ENCODE peak calls at places on chromosome 14, in ten cellular contexts. One of them, this sample, is unnamed.

GRCh38 chr14:56175773-56176172 is 57.6 kb downstream of the PELI2 start:
- DNase-seq in HepG2: no peak
- DNase-seq in vagina: no peak
- DNase-seq in transverse colon: no peak
- DNase-seq in tibial nerve: no peak
- DNase-seq in stomach: no peak
- DNase-seq in testis: no peak
- DNase-seq in body of pancreas: no peak
- DNase-seq in A549: no peak
- DNase-seq in Peyer's patch: no peak
- DNase-seq in this sample: no peak

GRCh38 chr14:76375484-76375883 is 453 bp upstream of the ESRRB start:
- DNase-seq in HepG2: no peak
- DNase-seq in vagina: no peak
- DNase-seq in transverse colon: no peak
- DNase-seq in tibial nerve: no peak
- DNase-seq in stomach: no peak
- DNase-seq in testis: no peak
- DNase-seq in body of pancreas: no peak
- DNase-seq in A549: no peak
- DNase-seq in Peyer's patch: no peak
- DNase-seq in this sample: no peak

GRCh38 chr14:92105073-92105844 is 1.1 kb downstream of the ATXN3 start:
- DNase-seq in HepG2: no peak
- DNase-seq in vagina: no peak
- DNase-seq in transverse colon: no peak
- DNase-seq in tibial nerve: no peak
- DNase-seq in stomach: no peak
- DNase-seq in testis: no peak
- DNase-seq in body of pancreas: no peak
- DNase-seq in A549: no peak
- DNase-seq in Peyer's patch: no peak
- DNase-seq in this sample: no peak

GRCh38 chr14:60111732-60112131 is 20.0 kb downstream of the PCNX4 start:
- DNase-seq in HepG2: no peak
- DNase-seq in vagina: no peak
- DNase-seq in transverse colon: no peak
- DNase-seq in tibial nerve: no peak
- DNase-seq in stomach: no peak
- DNase-seq in testis: no peak
- DNase-seq in body of pancreas: no peak
- DNase-seq in A549: no peak
- DNase-seq in Peyer's patch: no peak
- DNase-seq in this sample: no peak

GRCh38 chr14:57362356-57362755 is 28.0 kb upstream of the NAA30 start:
- DNase-seq in HepG2: peak; percentile 42
- DNase-seq in vagina: no peak
- DNase-seq in transverse colon: no peak
- DNase-seq in tibial nerve: no peak
- DNase-seq in stomach: no peak
- DNase-seq in testis: no peak
- DNase-seq in body of pancreas: no peak
- DNase-seq in A549: no peak
- DNase-seq in Peyer's patch: no peak
- DNase-seq in this sample: no peak

GRCh38 chr14:35865611-35866010 is 39.5 kb downstream of the BRMS1L start:
- DNase-seq in HepG2: no peak
- DNase-seq in vagina: no peak
- DNase-seq in transverse colon: no peak
- DNase-seq in tibial nerve: no peak
- DNase-seq in stomach: no peak
- DNase-seq in testis: no peak
- DNase-seq in body of pancreas: no peak
- DNase-seq in A549: no peak
- DNase-seq in Peyer's patch: no peak
- DNase-seq in this sample: no peak

GRCh38 chr14:80930836-80931389 is 10.6 kb downstream of the CEP128 start:
- DNase-seq in HepG2: no peak
- DNase-seq in vagina: no peak
- DNase-seq in transverse colon: peak; percentile 33
- DNase-seq in tibial nerve: no peak
- DNase-seq in stomach: no peak
- DNase-seq in testis: no peak
- DNase-seq in body of pancreas: no peak
- DNase-seq in A549: peak; percentile 3
- DNase-seq in Peyer's patch: no peak
- DNase-seq in this sample: peak; percentile 73

GRCh38 chr14:61568572-61569011 is 126.7 kb upstream of the HIF1A start:
- DNase-seq in HepG2: no peak
- DNase-seq in vagina: no peak
- DNase-seq in transverse colon: peak; percentile 69
- DNase-seq in tibial nerve: no peak
- DNase-seq in stomach: peak; percentile 72
- DNase-seq in testis: no peak
- DNase-seq in body of pancreas: peak; percentile 70
- DNase-seq in A549: no peak
- DNase-seq in Peyer's patch: peak; percentile 65
- DNase-seq in this sample: no peak

GRCh38 chr14:90819734-90820393 is 3.6 kb upstream of the TTC7B start:
- DNase-seq in HepG2: no peak
- DNase-seq in vagina: no peak
- DNase-seq in transverse colon: no peak
- DNase-seq in tibial nerve: no peak
- DNase-seq in stomach: peak; percentile 47
- DNase-seq in testis: no peak
- DNase-seq in body of pancreas: no peak
- DNase-seq in A549: no peak
- DNase-seq in Peyer's patch: no peak
- DNase-seq in this sample: no peak

GRCh38 chr14:102079700-102079979 is 7.2 kb downstream of the HSP90AA1 start:
- DNase-seq in HepG2: no peak
- DNase-seq in vagina: no peak
- DNase-seq in transverse colon: no peak
- DNase-seq in tibial nerve: no peak
- DNase-seq in stomach: no peak
- DNase-seq in testis: no peak
- DNase-seq in body of pancreas: no peak
- DNase-seq in A549: no peak
- DNase-seq in Peyer's patch: no peak
- DNase-seq in this sample: peak; percentile 13
- TF ChIP-seq POLR2A in HepG2: peak; percentile 1
- TF ChIP-seq POLR2A in vagina: no peak
- TF ChIP-seq POLR2A in transverse colon: no peak
- TF ChIP-seq POLR2A in tibial nerve: no peak
- TF ChIP-seq POLR2A in stomach: no peak
- TF ChIP-seq POLR2A in testis: no peak
- TF ChIP-seq POLR2A in body of pancreas: no peak
- TF ChIP-seq POLR2A in A549: no peak
- TF ChIP-seq POLR2A in Peyer's patch: no peak
- TF ChIP-seq POLR2A in this sample: no peak

GRCh38 chr14:22650960-22651521 is 6.9 kb upstream of the OR6J1 start:
- DNase-seq in HepG2: no peak
- DNase-seq in vagina: peak; percentile 16
- DNase-seq in transverse colon: no peak
- DNase-seq in tibial nerve: no peak
- DNase-seq in stomach: no peak
- DNase-seq in testis: no peak
- DNase-seq in body of pancreas: no peak
- DNase-seq in A549: peak; percentile 60
- DNase-seq in Peyer's patch: no peak
- DNase-seq in this sample: peak; percentile 11
- TF ChIP-seq POLR2A in HepG2: peak; percentile 69
- TF ChIP-seq POLR2A in vagina: no peak
- TF ChIP-seq POLR2A in transverse colon: no peak
- TF ChIP-seq POLR2A in tibial nerve: no peak
- TF ChIP-seq POLR2A in stomach: no peak
- TF ChIP-seq POLR2A in testis: no peak
- TF ChIP-seq POLR2A in body of pancreas: no peak
- TF ChIP-seq POLR2A in A549: peak; percentile 77
- TF ChIP-seq POLR2A in Peyer's patch: no peak
- TF ChIP-seq POLR2A in this sample: peak; percentile 61

GRCh38 chr14:22955702-22956575 is 951 bp downstream of the HAUS4 start:
- DNase-seq in HepG2: peak; percentile 48
- DNase-seq in vagina: no peak
- DNase-seq in transverse colon: no peak
- DNase-seq in tibial nerve: no peak
- DNase-seq in stomach: no peak
- DNase-seq in testis: no peak
- DNase-seq in body of pancreas: no peak
- DNase-seq in A549: no peak
- DNase-seq in Peyer's patch: no peak
- DNase-seq in this sample: peak; percentile 66
- TF ChIP-seq POLR2A in HepG2: no peak
- TF ChIP-seq POLR2A in vagina: no peak
- TF ChIP-seq POLR2A in transverse colon: no peak
- TF ChIP-seq POLR2A in tibial nerve: no peak
- TF ChIP-seq POLR2A in stomach: no peak
- TF ChIP-seq POLR2A in testis: no peak
- TF ChIP-seq POLR2A in body of pancreas: no peak
- TF ChIP-seq POLR2A in A549: no peak
- TF ChIP-seq POLR2A in Peyer's patch: no peak
- TF ChIP-seq POLR2A in this sample: no peak

GRCh38 chr14:105483300-105484068 is 3.2 kb upstream of the CRIP1 start:
- DNase-seq in HepG2: no peak
- DNase-seq in vagina: no peak
- DNase-seq in transverse colon: peak; percentile 61
- DNase-seq in tibial nerve: no peak
- DNase-seq in stomach: no peak
- DNase-seq in testis: no peak
- DNase-seq in body of pancreas: no peak
- DNase-seq in A549: peak; percentile 60
- DNase-seq in Peyer's patch: peak; percentile 82
- DNase-seq in this sample: no peak
- TF ChIP-seq POLR2A in HepG2: no peak
- TF ChIP-seq POLR2A in vagina: no peak
- TF ChIP-seq POLR2A in transverse colon: no peak
- TF ChIP-seq POLR2A in tibial nerve: no peak
- TF ChIP-seq POLR2A in stomach: no peak
- TF ChIP-seq POLR2A in testis: no peak
- TF ChIP-seq POLR2A in body of pancreas: no peak
- TF ChIP-seq POLR2A in A549: no peak
- TF ChIP-seq POLR2A in Peyer's patch: no peak
- TF ChIP-seq POLR2A in this sample: no peak

GRCh38 chr14:74980746-74981661 is 21.7 kb upstream of the EIF2B2 start:
- DNase-seq in HepG2: no peak
- DNase-seq in vagina: no peak
- DNase-seq in transverse colon: no peak
- DNase-seq in tibial nerve: no peak
- DNase-seq in stomach: no peak
- DNase-seq in testis: peak; percentile 10
- DNase-seq in body of pancreas: no peak
- DNase-seq in A549: no peak
- DNase-seq in Peyer's patch: no peak
- DNase-seq in this sample: no peak
- TF ChIP-seq POLR2A in HepG2: no peak
- TF ChIP-seq POLR2A in vagina: no peak
- TF ChIP-seq POLR2A in transverse colon: no peak
- TF ChIP-seq POLR2A in tibial nerve: no peak
- TF ChIP-seq POLR2A in stomach: no peak
- TF ChIP-seq POLR2A in testis: no peak
- TF ChIP-seq POLR2A in body of pancreas: no peak
- TF ChIP-seq POLR2A in A549: no peak
- TF ChIP-seq POLR2A in Peyer's patch: no peak
- TF ChIP-seq POLR2A in this sample: no peak

DNA sequence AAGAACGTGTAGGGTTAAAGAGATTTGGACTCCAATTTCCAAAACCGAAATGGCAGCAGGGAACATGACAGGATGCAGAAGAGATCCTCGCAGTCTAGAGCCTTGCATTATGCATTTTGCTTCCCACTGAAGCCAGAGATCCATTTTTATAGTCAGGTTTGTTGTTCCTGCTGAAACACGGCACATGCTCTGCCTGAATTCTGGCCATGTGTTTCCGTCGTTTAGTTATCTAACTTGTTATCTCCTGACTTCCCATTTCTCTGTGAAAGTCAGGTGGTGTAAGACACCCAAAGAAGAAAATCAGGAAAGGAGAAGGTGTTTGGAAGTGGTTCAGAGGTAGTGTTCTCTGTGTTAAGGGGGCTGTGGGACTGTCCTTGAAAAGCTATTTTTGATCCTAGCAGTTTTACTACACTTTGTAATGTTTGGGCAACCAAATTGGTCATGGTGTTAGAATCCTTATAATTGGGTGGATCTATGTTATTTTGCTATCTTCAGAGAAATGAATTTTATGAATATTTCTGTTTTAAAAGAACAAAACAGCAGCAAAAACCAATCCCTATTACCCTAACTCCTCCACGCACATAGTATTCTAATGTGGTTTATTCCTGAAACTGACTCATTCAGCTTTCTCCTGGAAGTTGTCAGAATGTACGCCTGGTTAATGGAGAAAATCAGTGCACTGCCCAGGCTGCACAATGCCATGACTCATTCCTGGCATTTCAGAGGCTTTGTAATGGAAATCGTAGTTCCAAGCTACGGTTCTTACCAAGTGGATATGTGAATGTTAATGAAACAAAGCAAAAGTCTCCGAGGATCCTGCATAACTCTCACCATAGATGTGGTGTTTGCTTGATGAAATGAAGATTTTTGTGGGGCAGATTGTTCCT is 110.1 kb downstream of the SAMD4A start:
- DNase-seq in HepG2: no peak
- DNase-seq in vagina: no peak
- DNase-seq in transverse colon: no peak
- DNase-seq in tibial nerve: no peak
- DNase-seq in stomach: no peak
- DNase-seq in testis: no peak
- DNase-seq in body of pancreas: no peak
- DNase-seq in A549: peak; percentile 64
- DNase-seq in Peyer's patch: no peak
- DNase-seq in this sample: no peak
- TF ChIP-seq POLR2A in HepG2: no peak
- TF ChIP-seq POLR2A in vagina: no peak
- TF ChIP-seq POLR2A in transverse colon: no peak
- TF ChIP-seq POLR2A in tibial nerve: no peak
- TF ChIP-seq POLR2A in stomach: no peak
- TF ChIP-seq POLR2A in testis: no peak
- TF ChIP-seq POLR2A in body of pancreas: no peak
- TF ChIP-seq POLR2A in A549: no peak
- TF ChIP-seq POLR2A in Peyer's patch: no peak
- TF ChIP-seq POLR2A in this sample: no peak

This sample was measured in erythroblast.